ENCODE peak calls at places on chromosomes 4 and X, in five cellular contexts. Z is A549, C is right atrium auricular region, X is heart left ventricle, J is neural progenitor cell. W is an unnamed sample.
A peak's percentile ranks its signal among the peaks of the same experiment; 100 is the strongest.

GRCh38 chr4:8913858-8914460 is 42.3 kb upstream of the HMX1 start:
- DNase-seq in Z (no peak), X (no peak), J (no peak), C (peak; percentile 46), W (no peak)

GRCh38 chr4:158094413-158095110 is 78.3 kb downstream of the GASK1B start:
- DNase-seq in J (no peak), X (no peak), Z (peak; percentile 5), C (no peak), W (peak; percentile 3)

GRCh38 chrX:128781506-128781905 is 729.3 kb upstream of the ACTRT1 start:
- DNase-seq in J (peak; percentile 57), X (no peak), Z (peak; percentile 4), C (no peak), W (no peak)

GRCh38 chr4:54513231-54513630 is 144.5 kb upstream of the KIT start:
- DNase-seq in C (peak; percentile 59), X (peak; percentile 55), Z (no peak), J (no peak), W (peak; percentile 20)

GRCh38 chrX:100935767-100936166 is 7.0 kb upstream of the XKRX start:
- DNase-seq in J (no peak), X (no peak), C (no peak), Z (no peak), W (no peak)

GRCh38 chr4:143026459-143027170 is 158.1 kb upstream of the USP38 start:
- DNase-seq in Z (no peak), C (no peak), X (no peak), J (no peak), W (no peak)

GRCh38 chr4:125321709-125322362 is 7.1 kb downstream of the FAT4 start:
- DNase-seq in C (no peak), X (no peak), J (no peak), Z (no peak), W (no peak)

GRCh38 chr4:3148926-3149325 is 74.4 kb downstream of the HTT start:
- DNase-seq in J (no peak), X (no peak), Z (no peak), C (no peak), W (no peak)

GRCh38 chr4:139300431-139301142 is 718 bp upstream of the NAA15 start:
- DNase-seq in Z (peak; percentile 15), X (no peak), C (no peak), J (peak; percentile 31), W (no peak)

GRCh38 chrX:4925911-4926310 is 1212.5 kb upstream of the PRKX start:
- DNase-seq in J (no peak), X (no peak), C (no peak), Z (no peak), W (no peak)

GRCh38 chr4:14877246-14878220 is 124.7 kb upstream of the CPEB2 start:
- DNase-seq in X (peak; percentile 31), J (no peak), C (no peak), Z (no peak), W (no peak)

GRCh38 chr4:112214397-112215264 is 17.0 kb upstream of the AP1AR start:
- DNase-seq in Z (peak; percentile 46), C (no peak), X (no peak), J (no peak), W (no peak)

GRCh38 chr4:108370291-108370690 is 201.6 kb upstream of the LEF1 start:
- DNase-seq in Z (no peak), J (peak; percentile 45), C (no peak), X (no peak), W (no peak)

GRCh38 chr4:135383889-135384288 is 1182.3 kb upstream of the PABPC4L start:
- DNase-seq in C (no peak), Z (no peak), X (no peak), J (no peak), W (no peak)

GRCh38 chrX:22060451-22060940 is 28.4 kb downstream of the PHEX start:
- DNase-seq in C (no peak), Z (no peak), J (no peak), X (no peak), W (peak; percentile 4)

GRCh38 chrX:29911673-29912072 is 303.7 kb upstream of the MAGEB2 start:
- DNase-seq in X (no peak), Z (no peak), C (no peak), J (no peak), W (no peak)

GRCh38 chr4:185792384-185793146 is 19.4 kb downstream of the SORBS2 start:
- DNase-seq in Z (no peak), X (no peak), C (no peak), J (peak; percentile 15), W (peak; percentile 89)

GRCh38 chr4:80614319-80614718 is 278.8 kb downstream of the CFAP299 start:
- DNase-seq in J (no peak), Z (no peak), X (no peak), C (no peak), W (no peak)

GRCh38 chr4:24927039-24927438 is 14.2 kb upstream of the CCDC149 start:
- DNase-seq in X (no peak), J (no peak), Z (no peak), C (no peak), W (no peak)

GRCh38 chr4:188161167-188161566 is 21.9 kb downstream of the TRIML1 start:
- DNase-seq in Z (no peak), X (no peak), C (no peak), J (no peak), W (no peak)

GRCh38 chr4:182562350-182562749 is 319.1 kb downstream of the TENM3 start:
- DNase-seq in C (no peak), Z (no peak), J (no peak), X (no peak), W (no peak)

GRCh38 chr4:6908397-6909112 is 1.1 kb upstream of the TBC1D14 start:
- DNase-seq in J (no peak), Z (no peak), C (no peak), X (no peak), W (no peak)

GRCh38 chr4:136484996-136485395 is 1047.3 kb downstream of the PCDH18 start:
- DNase-seq in X (no peak), Z (no peak), J (no peak), C (no peak), W (no peak)

GRCh38 chr4:13540446-13541175 is 3.7 kb downstream of the NKX3-2 start:
- DNase-seq in J (no peak), Z (no peak), X (no peak), C (no peak), W (no peak)

GRCh38 chrX:69538321-69538876 is 34.3 kb downstream of the NALF2 start:
- DNase-seq in Z (peak; percentile 70), X (peak; percentile 74), C (peak; percentile 62), J (peak; percentile 81), W (peak; percentile 4)

GRCh38 chr4:183571350-183572076 is 66.7 kb downstream of the ING2 start:
- DNase-seq in C (no peak), J (no peak), Z (peak; percentile 19), X (peak; percentile 32), W (no peak)

GRCh38 chrX:17563515-17563914 is 173.8 kb upstream of the SCML1 start:
- DNase-seq in J (no peak), Z (no peak), X (no peak), C (no peak), W (no peak)

GRCh38 chr4:141571368-141571767 is 65.0 kb upstream of the IL15 start:
- DNase-seq in C (no peak), Z (peak; percentile 36), X (no peak), J (no peak), W (no peak)

GRCh38 chr4:106080376-106080775 is 185.1 kb downstream of the NPNT start:
- DNase-seq in C (no peak), X (no peak), J (no peak), Z (no peak), W (no peak)

GRCh38 chr4:581181-581580 is 5.1 kb upstream of the TMEM271 start:
- DNase-seq in J (no peak), Z (no peak), X (no peak), C (no peak), W (no peak)

GRCh38 chr4:578451-579443 is 2.7 kb upstream of the TMEM271 start:
- DNase-seq in J (no peak), Z (no peak), C (no peak), X (no peak), W (no peak)

GRCh38 chr4:581753-582361 is 5.8 kb upstream of the TMEM271 start:
- DNase-seq in J (no peak), Z (no peak), C (no peak), X (no peak), W (no peak)

GRCh38 chr4:577499-578450 is 1.7 kb upstream of the TMEM271 start:
- DNase-seq in X (no peak), Z (no peak), C (no peak), J (peak; percentile 70), W (no peak)

DNA sequence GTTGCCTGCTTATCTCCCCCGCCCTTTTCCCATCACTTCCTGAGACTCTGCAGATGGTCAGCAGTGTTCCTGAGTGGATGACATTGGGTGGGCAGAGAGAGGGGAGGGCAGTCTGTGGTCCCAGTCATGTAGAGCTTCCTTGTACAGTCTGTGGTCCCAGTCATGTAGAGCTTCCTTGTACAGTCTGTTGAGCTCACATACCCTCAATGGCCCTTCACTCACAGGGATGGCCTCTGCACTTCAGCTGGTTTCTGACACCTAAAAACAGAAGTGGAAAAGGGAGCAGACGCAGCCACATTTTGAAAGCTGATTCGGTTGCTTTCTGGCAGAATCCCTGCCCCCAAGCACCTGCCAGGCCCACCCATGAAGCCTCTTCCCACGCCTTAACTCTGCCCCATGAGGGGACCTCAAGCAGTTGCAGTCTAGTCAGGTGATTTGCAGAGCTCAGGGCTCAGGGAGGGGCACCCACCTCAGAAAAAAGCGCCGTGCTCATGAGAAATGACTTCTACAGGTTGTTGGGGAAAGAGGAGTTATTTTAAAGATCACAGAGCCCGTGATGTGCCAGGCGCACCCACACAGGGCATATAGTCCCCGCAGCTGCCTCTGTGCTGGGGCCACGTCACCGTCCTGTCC is 3.6 kb upstream of the TMEM271 start:
- DNase-seq in X (no peak), C (no peak), Z (no peak), J (no peak), W (no peak)
- H3K9me3 ChIP-seq in X (peaks cover 18% of the 10 kb centered on the region), C (no peaks in the 10 kb centered on the region), Z (peaks cover 2% of the 10 kb centered on the region), J (peaks cover 4% of the 10 kb centered on the region), W (no peaks in the 10 kb centered on the region)

DNA sequence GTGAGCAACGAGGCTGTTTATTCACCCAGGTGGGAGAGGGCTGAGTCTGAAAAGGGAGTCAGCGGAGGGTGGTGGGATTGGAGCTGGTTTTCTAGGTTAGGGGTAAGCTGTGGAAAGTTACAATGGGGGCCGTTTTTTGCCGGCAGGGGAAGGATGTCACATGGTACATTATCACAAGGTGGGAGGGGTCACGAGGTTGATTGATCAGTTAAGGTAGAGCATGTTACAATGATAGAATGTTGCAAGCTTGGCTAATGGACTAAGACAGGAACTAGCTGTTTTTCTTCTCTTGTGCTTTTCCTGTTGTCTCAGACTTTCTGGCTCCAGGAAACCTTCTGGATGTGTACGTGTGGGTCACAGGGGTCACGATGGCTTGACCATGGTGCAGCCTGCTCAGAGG is 536.3 kb upstream of the HTR2C start:
- DNase-seq in C (no peak), X (no peak), Z (no peak), J (no peak), W (no peak)
- H3K4me3 ChIP-seq in C (no peak overlapping the region), X (no peak overlapping the region), Z (no peak overlapping the region), J (no peak overlapping the region), W (no peak overlapping the region)

DNA sequence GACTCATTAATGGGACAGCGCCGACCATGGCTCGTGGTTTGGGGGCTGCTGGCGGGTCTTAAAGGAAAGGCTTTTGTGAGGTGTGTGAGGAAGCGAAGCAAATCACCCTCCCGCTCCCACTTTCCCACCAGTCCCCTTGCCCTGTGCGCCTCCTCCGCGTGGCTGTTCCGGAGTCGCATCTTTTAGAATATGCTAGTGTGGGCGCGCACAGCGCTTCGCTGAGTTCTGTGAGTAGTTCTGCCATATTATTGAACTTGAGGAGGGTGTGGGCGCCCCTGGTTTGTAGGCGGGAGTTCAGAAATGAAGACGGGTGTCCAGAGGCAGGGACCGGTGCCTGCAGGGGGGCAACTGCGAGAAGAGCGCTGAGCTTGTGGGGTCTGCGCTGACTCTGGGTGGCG is 49.1 kb downstream of the ZNF141 start:
- DNase-seq in X (no peak), C (no peak), Z (no peak), J (no peak), W (no peak)
- H3K9me3 ChIP-seq in X (peaks cover 93% of the 10 kb centered on the region), C (peaks cover 35% of the 10 kb centered on the region), Z (peaks cover 10% of the 10 kb centered on the region), J (no peaks in the 10 kb centered on the region), W (peaks cover 61% of the 10 kb centered on the region)

GRCh38 chr4:84126061-84126787 is 372.9 kb downstream of the NKX6-1 start:
- DNase-seq in X (no peak), J (no peak), Z (no peak), C (no peak), W (no peak)
- H3K4me3 ChIP-seq in X (no peak overlapping the region), J (peak overlapping the region; percentile 60), Z (no peak overlapping the region), C (no peak overlapping the region), W (no peak overlapping the region)